ENCODE peak calls at places on chromosomes 12 and 14, in six cellular contexts. Z is lower leg skin; D is CD8-positive, alpha-beta T cell; P is pancreas; E is AG09309; U is GM12878. F is an unnamed sample.

GRCh38 chr14:99545574-99545973 is 58.4 kb downstream of the CCDC85C start:
- DNase-seq in P (no peak), U (no peak), Z (no peak), E (no peak), D (no peak), F (no peak)

GRCh38 chr14:83379371-83379770 is 1845.7 kb upstream of the SEL1L start:
- DNase-seq in D (no peak), P (no peak), E (no peak), Z (no peak), U (no peak), F (no peak)

GRCh38 chr12:102957339-102958050 is at the start of gene ASCL1:
- DNase-seq in D (no peak), U (no peak), Z (no peak), E (no peak), P (no peak), F (no peak)

GRCh38 chr14:60707858-60708257 is 16.3 kb downstream of the SIX4 start:
- DNase-seq in P (no peak), D (no peak), U (no peak), Z (no peak), E (no peak), F (no peak)

GRCh38 chr12:53049582-53050318 is at the start of gene TNS2:
- DNase-seq in P (peak; percentile 81), Z (peak; percentile 85), E (no peak), D (no peak), U (no peak), F (no peak)

GRCh38 chr12:94589591-94590001 is 60.8 kb downstream of the TMCC3 start:
- DNase-seq in D (no peak), Z (no peak), P (no peak), U (no peak), E (no peak), F (no peak)

GRCh38 chr14:92382677-92383076 is 59.7 kb downstream of the SLC24A4 start:
- DNase-seq in U (no peak), D (no peak), P (no peak), Z (no peak), E (no peak), F (no peak)

GRCh38 chr12:54371328-54372112 is 7.2 kb upstream of the GPR84 start:
- DNase-seq in D (no peak), Z (no peak), E (no peak), U (no peak), P (no peak), F (no peak)

GRCh38 chr12:121513464-121514183 is 67.2 kb downstream of the KDM2B start:
- DNase-seq in Z (no peak), D (no peak), P (no peak), E (no peak), U (no peak), F (no peak)

GRCh38 chr14:34113991-34114390 is 163.1 kb upstream of the EGLN3 start:
- DNase-seq in P (no peak), D (no peak), E (no peak), Z (no peak), U (no peak), F (no peak)

GRCh38 chr14:62443796-62444195 is 601.5 kb downstream of the KCNH5 start:
- DNase-seq in P (no peak), Z (no peak), U (no peak), D (no peak), E (no peak), F (no peak)

GRCh38 chr14:70193396-70193795 is 4.6 kb upstream of the SLC8A3 start:
- DNase-seq in D (no peak), U (no peak), P (no peak), Z (no peak), E (no peak), F (no peak)

GRCh38 chr14:49160983-49161382 is 425.2 kb downstream of the RPS29 start:
- DNase-seq in P (no peak), U (no peak), D (no peak), Z (no peak), E (no peak), F (no peak)

GRCh38 chr12:41205070-41205715 is 17.1 kb downstream of the PDZRN4 start:
- DNase-seq in P (no peak), U (no peak), D (no peak), E (no peak), Z (no peak), F (no peak)

GRCh38 chr14:64394973-64395633 is 7.0 kb downstream of the MTHFD1 start:
- DNase-seq in U (no peak), P (no peak), E (no peak), Z (no peak), D (no peak), F (no peak)

GRCh38 chr12:54033980-54034783 is 1.3 kb downstream of the HOXC5 start:
- DNase-seq in U (no peak), E (no peak), P (no peak), D (no peak), Z (no peak), F (no peak)

GRCh38 chr12:3542156-3542555 is 51.2 kb downstream of the PRMT8 start:
- DNase-seq in P (no peak), U (no peak), D (no peak), Z (no peak), E (no peak), F (no peak)

GRCh38 chr14:91341331-91342242 is 76.0 kb downstream of the CCDC88C start:
- DNase-seq in D (no peak), Z (no peak), E (no peak), P (no peak), U (no peak), F (no peak)

GRCh38 chr14:44453433-44454171 is 53.5 kb downstream of the FSCB start:
- DNase-seq in Z (no peak), P (no peak), E (no peak), U (no peak), D (no peak), F (no peak)
- TF ChIP-seq CTCF in Z (no peak), P (no peak), E (no peak), U (no peak), D (no peak), F (no peak)

DNA sequence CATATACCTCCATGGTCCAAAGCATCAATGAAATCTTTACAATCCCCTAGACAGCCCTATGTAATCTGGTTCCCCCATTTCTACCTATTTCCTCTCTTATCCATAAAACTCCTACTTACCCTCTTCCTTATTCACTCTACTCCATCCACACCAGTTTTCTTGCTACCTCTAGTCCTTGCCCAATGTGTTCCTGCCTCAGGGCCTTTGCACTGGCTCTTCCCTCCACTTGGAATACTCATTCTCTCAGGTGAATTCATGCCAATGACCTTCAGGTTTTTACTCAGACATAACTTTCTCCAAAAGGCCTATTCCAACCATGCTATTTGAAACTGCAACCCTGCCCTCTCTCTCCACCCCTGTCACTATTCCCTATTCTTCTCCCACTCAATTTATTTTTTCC is 138.7 kb upstream of the KRR1 start:
- DNase-seq in E (no peak), U (no peak), P (no peak), D (no peak), Z (no peak), F (no peak)
- TF ChIP-seq CTCF in E (no peak), U (no peak), P (no peak), D (no peak), Z (no peak), F (no peak)

GRCh38 chr12:59429766-59430165 is 166.1 kb upstream of the SLC16A7 start:
- DNase-seq in D (no peak), P (no peak), U (no peak), Z (no peak), E (no peak), F (no peak)

GRCh38 chr12:59425798-59426197 is 170.0 kb upstream of the SLC16A7 start:
- DNase-seq in U (no peak), P (no peak), D (no peak), E (peak; percentile 62), Z (no peak), F (no peak)

GRCh38 chr12:59432057-59432456 is 163.8 kb upstream of the SLC16A7 start:
- DNase-seq in Z (no peak), P (no peak), U (no peak), D (no peak), E (no peak), F (no peak)

DNA sequence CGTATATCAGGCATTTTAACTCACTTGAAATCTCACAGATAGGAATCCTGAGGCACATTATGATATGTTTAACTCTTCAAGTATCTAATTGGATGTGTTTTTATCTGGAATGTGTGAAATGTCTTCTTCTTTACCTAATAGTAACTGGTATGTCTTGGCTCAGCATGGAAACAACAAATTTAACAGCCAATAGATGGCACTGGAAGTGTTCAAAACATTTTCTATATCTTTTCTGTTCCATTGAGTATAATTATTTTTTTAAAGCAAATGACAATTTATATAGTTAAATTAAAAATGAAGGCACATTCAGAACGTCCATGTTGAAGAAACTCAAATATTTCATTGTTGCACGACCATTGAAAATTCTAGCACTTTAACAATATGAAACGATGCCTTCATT is 164.6 kb upstream of the SLC16A7 start:
- DNase-seq in D (no peak), Z (no peak), U (no peak), E (no peak), P (no peak), F (no peak)
- TF ChIP-seq CTCF in D (no peak), Z (no peak), U (peak; percentile 19), E (peak; percentile 29), P (no peak), F (peak; percentile 18)

DNA sequence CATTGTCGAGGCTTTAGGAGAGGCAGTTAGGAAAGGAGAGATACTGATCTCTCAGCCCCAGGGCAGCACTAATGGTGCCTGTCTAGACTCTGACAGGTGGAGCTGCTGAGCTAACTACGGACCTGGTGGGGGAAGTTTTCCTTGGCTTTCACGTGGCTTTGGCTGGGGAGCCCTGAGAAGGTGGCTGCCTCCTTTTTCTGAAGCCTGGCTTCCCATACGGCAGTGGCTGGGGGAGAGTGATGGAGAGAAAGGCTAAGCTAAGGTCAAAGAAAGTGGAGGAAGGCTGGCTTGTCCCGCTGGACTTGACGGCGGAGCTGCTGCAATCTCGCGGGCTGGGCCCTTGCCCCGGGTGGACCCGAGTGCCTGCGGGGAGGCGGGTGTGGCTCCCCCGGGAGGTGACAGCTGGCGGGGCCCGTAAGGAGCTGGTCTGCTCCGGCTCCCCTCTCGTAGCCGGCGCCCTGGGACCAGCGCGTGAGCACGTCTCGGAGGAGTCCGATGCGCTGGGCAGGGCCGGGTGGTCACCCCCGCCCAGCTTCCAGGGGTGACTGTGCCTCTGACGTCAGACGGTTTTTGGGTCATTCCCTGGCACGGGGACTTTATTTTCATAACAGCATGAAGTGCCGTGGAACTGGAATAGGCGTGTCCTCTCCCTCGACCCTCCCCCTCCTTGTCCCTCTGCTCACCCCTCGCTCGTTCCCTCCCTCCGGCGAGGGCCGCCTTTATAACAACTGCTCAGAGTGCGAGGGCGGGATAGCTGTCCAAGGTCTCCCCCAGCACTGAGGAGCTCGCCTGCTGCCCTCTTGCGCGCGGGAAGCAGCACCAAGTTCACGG is at the start of gene GPRC5A:
- DNase-seq in Z (peak; percentile 86), U (no peak), E (peak; percentile 83), P (peak; percentile 82), D (no peak), F (peak; percentile 81)
- TF ChIP-seq CTCF in Z (no peak), U (peak; percentile 27), E (peak; percentile 40), P (no peak), D (no peak), F (no peak)

DNA sequence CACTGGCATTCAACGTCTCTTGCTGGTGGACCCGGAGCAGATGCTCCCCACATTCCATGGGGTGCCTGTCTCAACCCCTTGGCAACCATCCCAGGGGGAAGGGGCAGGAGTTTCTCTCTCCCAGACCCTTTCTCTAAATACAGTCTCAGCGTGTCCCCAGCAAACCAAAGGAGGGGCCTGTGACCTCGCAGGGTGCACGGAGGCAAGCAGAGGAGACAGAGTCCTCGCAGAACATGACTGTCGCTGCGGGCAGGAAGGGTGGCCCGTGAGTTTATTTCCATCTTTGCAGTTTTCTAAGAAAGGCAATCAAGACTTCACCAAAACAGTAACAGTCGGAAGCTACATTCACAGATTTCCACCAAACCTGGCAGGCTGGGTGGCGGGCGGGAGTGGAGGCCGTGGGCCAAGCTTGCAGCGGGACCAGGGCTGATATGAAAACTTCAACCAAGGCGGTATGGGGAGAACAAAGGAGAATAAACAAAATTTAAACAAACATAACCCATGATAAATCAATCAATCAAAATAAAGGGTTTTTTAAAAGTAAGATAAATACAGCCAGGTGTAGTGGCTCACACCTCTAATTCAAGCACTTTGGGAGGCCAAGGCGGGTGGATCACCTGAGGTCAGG is 18.6 kb downstream of the BRF1 start:
- DNase-seq in U (no peak), Z (no peak), E (no peak), P (peak; percentile 75), D (no peak), F (no peak)
- TF ChIP-seq CTCF in U (no peak), Z (no peak), E (no peak), P (no peak), D (no peak), F (no peak)

F was measured in type B pancreatic cell.